ENCODE peak calls at places on chromosomes 4 and X, in four cellular contexts. P, I, O and X are unnamed samples.

GRCh38 chr4:1979477-1980196 is 29.1 kb downstream of the NELFA start:
- DNase-seq in P (no peak), I (no peak), O (no peak), X (no peak)

GRCh38 chr4:107850438-107850837 is 25.7 kb downstream of the SGMS2 start:
- DNase-seq in P (no peak), I (no peak), O (no peak), X (no peak)

GRCh38 chr4:78237360-78237759 is 180.2 kb downstream of the FRAS1 start:
- DNase-seq in O (no peak), P (no peak), I (no peak), X (no peak)

GRCh38 chrX:63754141-63754859 is 30.7 kb downstream of the ARHGEF9 start:
- DNase-seq in O (no peak), P (peak), I (peak), X (peak)

GRCh38 chrX:125003746-125004446 is 315.8 kb upstream of the TEX13C start:
- DNase-seq in O (no peak), I (no peak), P (no peak), X (no peak)

GRCh38 chr4:145012841-145013240 is 85.2 kb downstream of the ANAPC10 start:
- DNase-seq in I (peak), O (no peak), P (peak), X (no peak)

GRCh38 chr4:7811536-7812190 is 128.0 kb downstream of the AFAP1 start:
- DNase-seq in P (no peak), O (no peak), I (peak), X (no peak)

GRCh38 chr4:2251073-2251794 is 9.3 kb upstream of the HAUS3 start:
- DNase-seq in I (no peak), P (no peak), O (peak), X (no peak)

GRCh38 chr4:2247128-2248043 is 5.5 kb upstream of the HAUS3 start:
- DNase-seq in P (no peak), I (no peak), O (peak), X (no peak)

GRCh38 chr4:154618708-154619315 is 6.4 kb upstream of the FGG start:
- DNase-seq in P (peak), O (peak), I (peak), X (peak)

GRCh38 chr4:108775921-108776320 is 13.1 kb upstream of the ETNPPL start:
- DNase-seq in P (no peak), I (no peak), O (no peak), X (no peak)

GRCh38 chr4:3830774-3831528 is 64.8 kb downstream of the ADRA2C start:
- DNase-seq in I (no peak), O (no peak), P (peak), X (no peak)

GRCh38 chrX:19772306-19772705 is 115.1 kb downstream of the SH3KBP1 start:
- DNase-seq in O (no peak), I (peak), P (peak), X (no peak)

GRCh38 chr4:12889054-12889453 is 595.1 kb downstream of the RAB28 start:
- DNase-seq in I (no peak), P (no peak), O (no peak), X (no peak)

GRCh38 chr4:4859799-4860380 is 425 bp downstream of the MSX1 start:
- DNase-seq in I (no peak), O (no peak), P (peak), X (no peak)

GRCh38 chrX:15500497-15500966 is at the start of gene BMX:
- DNase-seq in P (peak), O (peak), I (no peak), X (no peak)

GRCh38 chrX:10756365-10756915 is 136.1 kb upstream of the MID1 start:
- DNase-seq in P (no peak), O (peak), I (peak), X (no peak)

GRCh38 chrX:120629667-120630537 is at the start of gene C1GALT1C1:
- DNase-seq in O (peak), I (peak), P (peak), X (peak)
- TF ChIP-seq POLR2A in O (no peak), I (peak), P (peak), X (peak)

DNA sequence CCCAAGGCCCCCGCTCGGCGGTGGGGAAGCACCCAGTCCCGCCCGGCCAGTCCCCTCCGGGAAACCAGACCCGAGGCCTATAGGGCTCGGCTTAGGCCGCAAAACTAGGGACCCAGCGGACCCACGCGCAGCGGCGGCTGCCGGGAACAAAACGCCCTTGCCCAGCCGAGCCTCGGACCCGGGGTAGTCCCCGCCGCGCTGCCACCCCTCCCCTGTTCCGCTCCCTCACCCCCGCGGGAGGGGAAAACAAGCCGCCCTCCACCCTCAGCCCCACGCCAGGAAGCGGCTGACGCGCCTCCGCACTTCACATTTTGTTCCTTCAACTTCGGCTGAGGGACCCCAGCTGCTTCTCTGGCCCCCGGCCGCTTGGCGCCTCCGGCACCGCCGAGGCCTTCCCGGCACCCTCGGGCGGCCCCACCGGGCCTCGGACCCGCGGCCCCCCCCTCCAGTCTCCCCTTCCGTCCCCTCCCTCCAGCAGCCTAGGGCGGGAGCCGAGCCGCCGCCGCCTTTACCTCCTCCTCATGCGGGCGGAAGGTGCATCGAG is 694 bp downstream of the PDS5A start:
- DNase-seq in O (peak), I (no peak), P (peak), X (peak)
- TF ChIP-seq POLR2A in O (no peak), I (no peak), P (no peak), X (no peak)

GRCh38 chrX:38800981-38801845 is at the start of gene MID1IP1:
- DNase-seq in I (peak), O (peak), P (peak), X (peak)
- TF ChIP-seq POLR2A in I (peak), O (no peak), P (peak), X (peak)

GRCh38 chrX:139204903-139205667 is 325.5 kb upstream of the F9 start:
- DNase-seq in I (no peak), P (no peak), O (peak), X (no peak)
- TF ChIP-seq POLR2A in I (no peak), P (no peak), O (no peak), X (no peak)

DNA sequence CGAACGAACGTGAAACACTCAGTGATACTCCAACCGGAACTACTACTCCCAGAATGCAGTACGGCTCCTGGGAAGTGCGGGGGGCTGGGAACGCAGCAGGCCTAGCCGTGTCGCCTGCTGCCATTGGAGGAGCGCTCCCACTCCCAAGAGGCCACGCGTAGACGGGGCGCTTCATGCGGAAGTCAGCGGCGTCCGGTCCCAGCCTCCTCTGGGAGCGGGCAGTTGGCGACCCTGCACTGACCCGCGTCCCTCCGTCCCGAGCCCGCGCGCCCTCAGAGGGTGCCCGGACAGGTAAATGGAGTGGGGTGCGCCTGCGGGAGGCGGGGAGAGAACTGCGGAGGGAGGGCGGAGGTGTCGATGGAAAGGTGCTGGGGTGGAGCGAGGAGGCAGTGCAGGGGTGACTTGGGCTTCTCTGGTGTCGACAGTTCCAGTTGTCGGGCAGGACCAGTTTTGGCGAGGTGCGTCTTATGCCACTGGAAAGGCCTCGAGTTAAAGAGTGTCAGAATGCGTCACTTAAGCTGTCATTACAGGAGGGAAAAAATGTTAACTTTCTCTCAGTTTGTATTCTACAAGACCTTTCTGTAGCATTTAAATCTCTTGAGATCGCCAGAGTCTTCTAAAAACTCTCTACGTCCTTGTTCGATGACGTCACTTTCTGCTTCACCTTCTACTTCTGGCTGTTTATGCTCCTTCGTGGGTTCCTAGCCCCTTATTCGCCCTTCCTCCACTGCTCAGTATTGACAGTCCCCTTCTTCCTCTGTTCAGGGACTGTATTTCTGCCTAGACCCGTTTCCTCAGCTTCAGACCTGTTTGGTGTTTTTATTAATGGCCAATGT is at the start of gene VAMP7:
- DNase-seq in O (peak), I (peak), P (peak), X (peak)
- TF ChIP-seq POLR2A in O (no peak), I (peak), P (peak), X (peak)

GRCh38 chr4:127534041-127534440 is 98.7 kb upstream of the INTU start:
- DNase-seq in O (no peak), P (no peak), I (no peak), X (no peak)

GRCh38 chr4:127528302-127528701 is 104.5 kb upstream of the INTU start:
- DNase-seq in O (no peak), P (no peak), I (no peak), X (no peak)

DNA sequence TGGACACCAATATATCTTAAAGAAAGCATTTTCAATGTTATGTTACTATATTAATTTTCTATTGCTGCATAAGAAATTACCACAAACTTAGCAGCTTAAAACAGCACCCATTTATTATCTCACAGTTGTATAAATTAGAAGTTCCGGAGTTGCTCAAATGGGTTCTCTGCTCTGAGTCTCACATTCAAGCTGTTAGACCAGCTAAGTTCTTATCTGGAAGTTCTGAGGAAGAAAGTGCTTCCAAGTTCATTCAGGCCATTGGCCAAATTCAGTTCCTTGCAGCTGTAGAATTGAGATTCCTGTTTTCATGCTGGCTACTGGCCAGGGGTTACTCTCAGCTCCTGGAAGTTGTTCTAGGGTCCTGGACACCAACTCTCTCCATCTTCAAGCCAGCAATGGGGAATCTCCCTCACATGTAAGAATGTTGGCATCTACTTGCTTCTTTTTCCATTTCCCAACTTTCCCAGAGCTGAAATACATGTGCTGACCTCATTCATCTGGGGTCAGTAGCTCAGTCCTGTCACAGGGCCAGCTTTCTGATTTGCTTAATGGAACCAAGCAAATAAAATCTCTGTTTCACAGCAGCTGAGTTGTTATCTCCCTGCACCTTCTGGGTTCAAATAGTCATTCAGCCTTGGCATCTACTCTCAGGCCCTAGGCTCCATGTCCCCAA is 99.6 kb upstream of the INTU start:
- DNase-seq in I (peak), O (peak), P (no peak), X (peak)
- TF ChIP-seq POLR2A in I (no peak), O (no peak), P (no peak), X (no peak)

DNA sequence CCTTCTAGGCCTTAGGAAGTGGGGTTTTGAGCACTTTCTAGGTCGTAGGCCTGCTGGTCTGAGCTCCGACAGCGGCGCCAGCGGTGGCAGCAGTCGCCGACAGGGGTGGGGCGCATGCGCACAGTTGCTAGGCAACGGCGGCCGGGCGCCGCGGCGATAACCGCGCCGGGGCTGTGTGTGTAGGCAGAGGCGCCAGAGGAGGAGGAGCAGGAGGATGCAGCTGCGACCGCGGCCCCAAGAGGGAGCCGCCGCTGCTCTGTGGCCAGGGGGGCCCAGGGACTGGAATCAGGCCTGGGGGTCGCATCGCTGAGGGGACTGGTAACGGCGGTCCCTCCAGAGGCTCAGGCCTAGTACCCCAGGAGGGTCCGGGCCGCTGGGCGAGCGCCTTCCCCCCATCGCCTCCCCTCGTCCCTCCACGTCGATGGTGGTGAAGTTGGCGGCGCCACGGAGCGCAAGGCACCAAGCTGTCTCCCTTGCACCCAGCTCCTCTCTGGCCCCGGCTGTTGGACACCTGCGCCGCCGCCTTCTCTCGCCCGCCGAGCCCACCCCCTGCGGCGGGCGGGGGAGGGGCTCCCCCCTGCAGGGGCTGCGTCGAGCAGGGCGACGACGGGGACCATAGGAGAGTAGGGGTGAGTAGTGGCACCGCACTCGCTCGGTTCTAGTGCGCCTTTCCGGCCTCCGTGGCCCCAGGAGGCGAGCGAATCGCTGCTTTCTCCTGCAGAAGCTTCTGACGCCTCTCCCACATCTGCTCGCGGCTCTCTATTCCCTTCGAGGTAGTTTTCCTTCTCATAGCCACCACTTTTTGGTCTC is 58.6 kb upstream of the ZC4H2 start:
- DNase-seq in O (peak), P (peak), I (peak), X (peak)
- TF ChIP-seq POLR2A in O (no peak), P (no peak), I (no peak), X (peak)

GRCh38 chr4:151014521-151015457 is at the start of gene LRBA:
- DNase-seq in I (peak), P (peak), O (peak), X (peak)
- TF ChIP-seq POLR2A in I (no peak), P (no peak), O (no peak), X (no peak)

DNA sequence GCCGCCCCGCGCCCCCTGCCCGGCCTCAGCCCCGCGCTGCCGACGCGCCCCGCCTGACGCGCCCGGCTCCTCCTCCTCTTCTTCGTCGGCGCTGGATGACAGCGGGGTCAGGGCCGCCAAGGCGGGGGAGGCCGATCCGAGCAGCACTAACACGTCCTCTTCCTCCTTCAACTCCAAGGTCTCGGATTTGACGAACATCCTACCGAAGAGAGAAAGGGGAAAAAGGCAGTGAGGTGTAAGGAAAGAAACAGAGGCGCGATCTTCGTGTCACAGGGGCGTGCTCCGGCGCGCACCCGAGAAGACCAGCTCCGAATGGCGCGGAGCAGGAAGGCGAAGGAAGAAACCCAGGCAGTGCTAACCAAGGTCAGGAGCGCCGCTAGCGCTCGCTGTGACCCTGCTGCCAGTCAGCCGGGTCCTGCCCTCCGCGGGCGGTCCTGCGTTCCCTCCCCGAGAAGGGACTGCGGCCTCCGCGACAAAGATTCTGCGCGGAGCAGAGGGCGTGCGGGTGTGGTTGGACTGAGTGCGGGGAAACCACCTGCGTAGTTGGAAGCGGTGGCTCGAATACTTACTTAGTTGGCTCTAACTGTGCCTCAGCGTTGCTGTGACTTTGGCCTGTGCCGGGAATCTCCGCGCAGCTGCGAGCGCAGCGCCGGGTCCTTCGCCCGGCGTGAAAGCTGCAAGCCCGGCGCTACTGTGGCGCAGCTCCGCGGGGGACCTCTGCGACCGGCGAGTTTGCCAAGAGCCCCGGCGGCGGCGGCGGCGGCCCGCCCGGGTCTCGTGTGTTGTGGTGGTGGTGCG is 503 bp downstream of the NEUROG2 start:
- DNase-seq in O (peak), P (peak), I (no peak), X (peak)
- TF ChIP-seq POLR2A in O (no peak), P (no peak), I (no peak), X (no peak)

GRCh38 chr4:185357733-185358440 is 37.8 kb downstream of the LRP2BP start:
- DNase-seq in P (no peak), I (no peak), O (no peak), X (peak)

GRCh38 chr4:185352202-185352601 is 43.5 kb downstream of the LRP2BP start:
- DNase-seq in P (no peak), O (no peak), I (no peak), X (no peak)

GRCh38 chr4:185351691-185352090 is 44.0 kb downstream of the LRP2BP start:
- DNase-seq in P (no peak), I (no peak), O (no peak), X (no peak)

GRCh38 chr4:185357220-185357619 is 38.5 kb downstream of the LRP2BP start:
- DNase-seq in P (no peak), O (no peak), I (no peak), X (no peak)

GRCh38 chr4:185352741-185353140 is 43.0 kb downstream of the LRP2BP start:
- DNase-seq in O (no peak), I (no peak), P (no peak), X (no peak)
- TF ChIP-seq POLR2A in O (no peak), I (no peak), P (no peak), X (no peak)